ENCODE peak calls at places on chromosomes 6 and 20, in nine cellular contexts. Q, H, B, E, L, R, U, O and S are unnamed samples.
A peak's percentile ranks its signal among the peaks of the same experiment; 100 is the strongest.

GRCh38 chr6:157075549-157076426 is 247.5 kb downstream of the TMEM242 start:
- DNase-seq in B (no peak), Q (no peak), L (no peak), E (no peak), U (no peak), R (peak; percentile 29), H (no peak), O (peak; percentile 24), S (no peak)

GRCh38 chr6:25717856-25718740 is 36.4 kb upstream of the SLC17A4 start:
- DNase-seq in E (peak; percentile 26), B (peak; percentile 47), O (peak; percentile 7), H (peak; percentile 19), L (no peak), R (peak; percentile 37), Q (peak; percentile 48), U (peak; percentile 63), S (peak; percentile 36)

GRCh38 chr6:31775633-31776263 is 1.4 kb downstream of the VWA7 start:
- DNase-seq in R (no peak), H (no peak), B (no peak), Q (no peak), L (no peak), E (no peak), U (no peak), O (no peak), S (no peak)

GRCh38 chr6:19024737-19025136 is 637.6 kb downstream of the RNF144B start:
- DNase-seq in O (no peak), Q (no peak), U (peak; percentile 84), E (peak; percentile 15), B (peak; percentile 53), H (no peak), L (no peak), R (peak; percentile 31), S (peak; percentile 57)

GRCh38 chr20:11902264-11902663 is 15.4 kb upstream of the BTBD3 start:
- DNase-seq in B (no peak), E (peak; percentile 76), Q (peak; percentile 8), R (peak; percentile 84), O (peak; percentile 54), H (no peak), U (no peak), L (no peak), S (no peak)

GRCh38 chr6:30727920-30728605 is 7.9 kb downstream of the TUBB start:
- DNase-seq in E (peak; percentile 68), B (no peak), U (no peak), R (no peak), Q (peak; percentile 26), L (no peak), O (no peak), H (no peak), S (no peak)

GRCh38 chr6:21666788-21667681 is 73.5 kb downstream of the SOX4 start:
- DNase-seq in U (no peak), L (no peak), B (no peak), O (no peak), H (no peak), E (no peak), R (no peak), Q (peak; percentile 28), S (no peak)

GRCh38 chr6:74971631-74972030 is 234.2 kb downstream of the COL12A1 start:
- DNase-seq in B (no peak), R (no peak), E (peak; percentile 66), L (no peak), Q (peak; percentile 5), U (no peak), O (peak; percentile 9), H (no peak), S (no peak)

DNA sequence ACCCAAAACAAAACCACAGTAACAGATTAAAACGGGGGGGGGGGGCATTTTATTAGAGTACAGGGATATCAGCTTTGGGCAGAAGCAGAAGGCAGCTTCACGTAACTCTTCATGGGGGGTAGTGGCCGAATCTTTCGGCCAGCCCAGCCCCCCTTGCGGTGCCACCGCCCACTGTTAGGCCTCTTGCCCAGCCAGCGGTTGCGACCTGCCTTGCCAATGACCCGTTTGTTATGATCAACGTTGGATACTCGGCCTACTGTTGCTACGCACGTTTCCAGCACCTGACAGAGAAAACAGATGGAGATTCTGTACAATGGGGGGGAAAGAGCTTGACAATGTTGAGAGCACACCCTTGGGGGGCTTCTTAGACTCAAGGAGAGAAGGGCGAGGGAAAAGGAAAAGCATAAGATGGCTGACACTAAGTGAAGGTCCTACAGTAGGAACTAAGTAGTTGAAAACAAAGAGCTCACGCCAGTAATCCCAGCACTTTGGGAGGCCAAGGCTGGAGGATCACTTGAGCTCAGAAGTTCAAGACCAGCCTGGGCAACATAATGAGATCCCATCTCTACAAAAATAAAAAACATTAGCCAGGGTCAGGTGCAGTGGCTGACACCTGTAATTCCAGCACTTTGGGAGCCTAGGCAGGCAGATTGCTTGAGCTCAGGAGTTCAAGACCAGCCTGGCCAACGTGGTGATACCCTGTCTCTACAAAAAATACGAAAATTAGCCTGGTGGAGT is 724 bp upstream of the CUL7 start:
- DNase-seq in L (no peak), Q (peak; percentile 13), U (no peak), B (no peak), R (peak; percentile 12), H (no peak), E (no peak), O (no peak), S (no peak)
- H3K4me3 ChIP-seq in L (peak overlapping the region; percentile 70), Q (no peak overlapping the region), U (peak overlapping the region; percentile 50), B (peak overlapping the region; percentile 71), R (peak overlapping the region; percentile 75), H (peak overlapping the region; percentile 74), E (peak overlapping the region; percentile 93), O (peak overlapping the region; percentile 78), S (no peak overlapping the region)

GRCh38 chr6:137746264-137746663 is 120.8 kb upstream of the TNFAIP3 start:
- DNase-seq in B (no peak), L (no peak), Q (no peak), O (no peak), H (no peak), U (no peak), E (no peak), R (no peak), S (no peak)

GRCh38 chr6:137751768-137752560 is 115.1 kb upstream of the TNFAIP3 start:
- DNase-seq in E (no peak), L (no peak), B (no peak), Q (no peak), O (no peak), H (no peak), U (peak; percentile 23), R (no peak), S (no peak)

GRCh38 chr6:137745321-137745720 is 121.7 kb upstream of the TNFAIP3 start:
- DNase-seq in Q (no peak), L (no peak), O (no peak), R (no peak), B (no peak), U (no peak), H (no peak), E (no peak), S (no peak)

GRCh38 chr6:137750284-137750683 is 116.8 kb upstream of the TNFAIP3 start:
- DNase-seq in B (no peak), H (no peak), Q (no peak), L (no peak), U (no peak), R (no peak), O (no peak), E (no peak), S (no peak)

DNA sequence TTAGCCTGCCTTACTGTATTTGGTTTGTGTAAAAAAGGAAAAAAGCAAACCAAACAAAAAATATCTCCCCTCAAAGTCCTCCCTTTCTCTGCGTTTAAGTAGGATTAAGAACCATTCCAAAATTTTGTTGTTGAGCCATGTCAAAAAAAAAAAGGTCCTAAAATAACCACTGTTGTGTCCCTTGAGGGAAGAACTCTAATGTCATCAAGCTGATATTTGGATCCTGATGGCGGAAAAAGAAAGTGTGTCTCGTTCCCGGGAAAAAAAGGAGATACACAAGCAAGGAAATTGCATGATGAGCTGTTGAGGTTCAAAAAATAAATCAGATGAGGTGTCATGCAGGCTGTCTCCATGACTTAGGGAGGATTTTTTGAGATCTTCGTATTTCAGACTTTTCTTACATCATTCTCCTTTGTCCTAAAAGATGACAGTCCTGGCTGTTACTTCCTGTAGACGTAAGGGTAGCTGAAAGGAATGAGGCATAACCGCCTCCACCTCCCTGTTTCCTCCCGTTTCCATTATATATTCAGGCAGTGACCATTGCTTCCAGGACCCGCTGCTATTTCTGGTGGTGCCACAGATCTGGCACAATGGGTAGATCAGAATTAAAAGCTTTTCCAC is 117.4 kb upstream of the TNFAIP3 start:
- DNase-seq in L (no peak), E (peak; percentile 31), B (no peak), U (no peak), Q (no peak), R (no peak), H (no peak), O (no peak), S (no peak)
- H3K4me3 ChIP-seq in L (no peak overlapping the region), E (peak overlapping the region; percentile 32), B (no peak overlapping the region), U (no peak overlapping the region), Q (no peak overlapping the region), R (no peak overlapping the region), H (no peak overlapping the region), O (no peak overlapping the region), S (no peak overlapping the region)

GRCh38 chr6:43992126-43992663 is 135.1 kb downstream of the MRPL14 start:
- DNase-seq in O (no peak), H (no peak), L (no peak), Q (no peak), R (no peak), E (no peak), B (no peak), U (no peak), S (no peak)
- H3K4me3 ChIP-seq in O (no peak overlapping the region), H (no peak overlapping the region), L (no peak overlapping the region), Q (no peak overlapping the region), R (no peak overlapping the region), E (no peak overlapping the region), B (no peak overlapping the region), U (no peak overlapping the region), S (no peak overlapping the region)

DNA sequence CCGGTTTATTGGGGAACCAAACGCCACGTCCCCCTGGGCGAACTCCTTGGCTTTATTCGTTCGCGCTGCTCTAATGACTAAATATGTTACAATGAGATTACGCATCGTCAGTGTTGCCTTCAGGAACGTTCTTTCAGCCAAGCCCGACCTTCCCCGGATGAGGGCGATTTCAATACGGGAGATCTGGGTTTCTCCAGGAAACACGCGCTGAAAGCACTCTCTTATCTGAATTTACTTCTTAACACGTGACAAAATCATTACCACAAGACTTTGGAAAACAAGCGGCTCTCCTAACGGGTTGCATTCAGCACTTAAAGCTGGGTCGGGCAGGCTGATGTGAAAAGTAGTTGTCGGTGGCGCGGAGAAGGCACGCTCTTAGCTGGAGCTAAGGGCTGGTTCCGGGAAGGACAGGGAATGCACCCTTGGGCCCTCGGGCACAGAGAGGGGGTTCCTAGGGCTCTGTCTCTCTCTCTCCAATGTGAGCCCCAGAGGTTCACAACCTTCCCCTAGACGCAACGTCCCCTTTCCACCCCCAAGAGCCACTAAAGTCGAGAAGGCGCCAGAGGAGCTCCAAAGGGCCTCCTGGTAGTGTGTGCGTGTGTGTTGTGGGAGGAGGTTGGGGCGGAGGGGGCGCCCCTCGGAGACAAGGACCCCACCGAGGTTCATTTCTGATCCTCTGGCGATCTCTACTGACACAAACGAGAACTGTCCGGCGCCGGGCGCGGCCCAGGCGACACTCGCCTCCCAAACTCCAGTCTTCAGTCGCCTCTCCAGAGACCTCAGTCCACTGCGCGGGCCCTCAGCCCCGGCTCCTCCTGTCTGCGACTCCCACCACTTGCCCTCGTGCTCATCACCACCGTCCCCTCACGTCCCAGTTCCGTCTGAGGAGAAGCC is 7.1 kb upstream of the NKX2-2 start:
- DNase-seq in H (no peak), O (no peak), E (peak; percentile 15), B (no peak), Q (no peak), L (no peak), U (no peak), R (no peak), S (no peak)
- H3K4me3 ChIP-seq in H (no peak overlapping the region), O (no peak overlapping the region), E (no peak overlapping the region), B (no peak overlapping the region), Q (no peak overlapping the region), L (no peak overlapping the region), U (peak overlapping the region; percentile 31), R (no peak overlapping the region), S (no peak overlapping the region)

GRCh38 chr20:2596673-2597279 is 55.7 kb upstream of the NOP56 start:
- DNase-seq in L (no peak), O (peak; percentile 48), U (no peak), B (no peak), H (peak; percentile 51), E (peak; percentile 5), Q (no peak), R (peak; percentile 42), S (peak; percentile 20)
- H3K4me3 ChIP-seq in L (no peak overlapping the region), O (no peak overlapping the region), U (no peak overlapping the region), B (no peak overlapping the region), H (no peak overlapping the region), E (no peak overlapping the region), Q (no peak overlapping the region), R (no peak overlapping the region), S (no peak overlapping the region)